ENCODE peak calls at places on chromosome 4, in four cellular contexts. E is aorta, K is ovary, P is pancreas. G is an unnamed sample.
A peak's percentile ranks its signal among the peaks of the same experiment; 100 is the strongest.

GRCh38 chr4:124095596-124095995 is 616.9 kb downstream of the ANKRD50 start:
- DNase-seq in E (no peak), K (no peak), P (no peak), G (no peak)

GRCh38 chr4:3361406-3361805 is 68.6 kb downstream of the RGS12 start:
- DNase-seq in E (no peak), K (no peak), P (no peak), G (no peak)

GRCh38 chr4:866068-866760 is 40.3 kb upstream of the CPLX1 start:
- DNase-seq in E (no peak), K (no peak), P (no peak), G (no peak)

GRCh38 chr4:38873290-38873949 is 5.8 kb downstream of the FAM114A1 start:
- DNase-seq in E (no peak), K (no peak), P (no peak), G (no peak)

GRCh38 chr4:106869551-106869950 is 166.6 kb downstream of the DKK2 start:
- DNase-seq in E (no peak), K (no peak), P (no peak), G (no peak)

GRCh38 chr4:73729534-73730165 is 10.7 kb upstream of the CXCL8 start:
- DNase-seq in E (peak; percentile 77), K (peak; percentile 20), P (no peak), G (peak; percentile 68)

GRCh38 chr4:84870398-84871163 is 95.9 kb downstream of the WDFY3 start:
- DNase-seq in E (no peak), K (no peak), P (no peak), G (no peak)

GRCh38 chr4:9812530-9813340 is 31.3 kb downstream of the DRD5 start:
- DNase-seq in E (no peak), K (no peak), P (no peak), G (no peak)

GRCh38 chr4:149264093-149264733 is 551.4 kb downstream of the IQCM start:
- DNase-seq in E (no peak), K (no peak), P (no peak), G (peak; percentile 17)

GRCh38 chr4:76947369-76947768 is 2.2 kb upstream of the SEPTIN11 start:
- DNase-seq in E (no peak), K (no peak), P (no peak), G (no peak)

GRCh38 chr4:153082322-153083301 is 121.6 kb upstream of the TRIM2 start:
- DNase-seq in E (no peak), K (no peak), P (no peak), G (no peak)

GRCh38 chr4:65592089-65592488 is 78.2 kb downstream of the EPHA5 start:
- DNase-seq in E (no peak), K (no peak), P (no peak), G (peak; percentile 3)

GRCh38 chr4:159248383-159249178 is 145.7 kb downstream of the RAPGEF2 start:
- DNase-seq in E (no peak), K (no peak), P (no peak), G (no peak)

GRCh38 chr4:169314906-169315305 is 44.1 kb upstream of the SH3RF1 start:
- DNase-seq in E (peak; percentile 63), K (peak; percentile 68), P (peak; percentile 93), G (peak; percentile 93)
- H3K4me3 ChIP-seq in E (no peak overlapping the region), K (no peak overlapping the region), P (no peak overlapping the region), G (no peak overlapping the region)

GRCh38 chr4:116018831-116019230 is 905.4 kb upstream of the NDST4 start:
- DNase-seq in E (no peak), K (no peak), P (no peak), G (no peak)
- H3K9me3 ChIP-seq in E (peaks cover 13% of the 10 kb centered on the region), K (no peaks in the 10 kb centered on the region), P (no peaks in the 10 kb centered on the region), G (no peaks in the 10 kb centered on the region)

GRCh38 chr4:121392426-121393086 is 11.7 kb upstream of the QRFPR start:
- DNase-seq in E (no peak), K (no peak), P (no peak), G (no peak)
- H3K27ac ChIP-seq in E (no peak overlapping the region), K (no peak overlapping the region), P (no peak overlapping the region), G (no peak overlapping the region)

DNA sequence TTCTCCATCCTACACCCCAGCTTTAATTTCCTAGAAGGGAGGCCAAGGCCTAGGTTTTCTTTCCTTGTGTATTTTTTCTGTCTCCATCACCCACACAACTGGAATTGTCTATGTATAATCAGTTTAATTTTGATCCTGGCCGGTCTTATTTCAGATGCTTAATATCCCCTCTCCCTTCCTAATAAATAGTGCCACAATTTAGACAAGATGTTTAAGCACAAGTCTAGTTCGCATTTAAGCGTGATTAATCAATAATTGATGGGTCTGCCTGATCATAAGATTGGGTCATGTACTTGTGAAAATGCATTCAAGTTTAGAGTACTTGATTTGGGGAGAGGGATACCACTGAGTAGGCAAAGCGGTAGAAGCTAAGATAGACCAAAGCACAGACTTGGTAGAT is 2.4 kb downstream of the BMP2K start:
- DNase-seq in E (no peak), K (no peak), P (no peak), G (no peak)
- H3K4me3 ChIP-seq in E (no peak overlapping the region), K (no peak overlapping the region), P (peak overlapping the region; percentile 73), G (no peak overlapping the region)

GRCh38 chr4:47617607-47618006 is 132.5 kb downstream of the ATP10D start:
- DNase-seq in E (no peak), K (no peak), P (no peak), G (no peak)

GRCh38 chr4:47606482-47606881 is 121.4 kb downstream of the ATP10D start:
- DNase-seq in E (no peak), K (no peak), P (no peak), G (no peak)

GRCh38 chr4:47615385-47615784 is 130.3 kb downstream of the ATP10D start:
- DNase-seq in E (no peak), K (no peak), P (no peak), G (no peak)

DNA sequence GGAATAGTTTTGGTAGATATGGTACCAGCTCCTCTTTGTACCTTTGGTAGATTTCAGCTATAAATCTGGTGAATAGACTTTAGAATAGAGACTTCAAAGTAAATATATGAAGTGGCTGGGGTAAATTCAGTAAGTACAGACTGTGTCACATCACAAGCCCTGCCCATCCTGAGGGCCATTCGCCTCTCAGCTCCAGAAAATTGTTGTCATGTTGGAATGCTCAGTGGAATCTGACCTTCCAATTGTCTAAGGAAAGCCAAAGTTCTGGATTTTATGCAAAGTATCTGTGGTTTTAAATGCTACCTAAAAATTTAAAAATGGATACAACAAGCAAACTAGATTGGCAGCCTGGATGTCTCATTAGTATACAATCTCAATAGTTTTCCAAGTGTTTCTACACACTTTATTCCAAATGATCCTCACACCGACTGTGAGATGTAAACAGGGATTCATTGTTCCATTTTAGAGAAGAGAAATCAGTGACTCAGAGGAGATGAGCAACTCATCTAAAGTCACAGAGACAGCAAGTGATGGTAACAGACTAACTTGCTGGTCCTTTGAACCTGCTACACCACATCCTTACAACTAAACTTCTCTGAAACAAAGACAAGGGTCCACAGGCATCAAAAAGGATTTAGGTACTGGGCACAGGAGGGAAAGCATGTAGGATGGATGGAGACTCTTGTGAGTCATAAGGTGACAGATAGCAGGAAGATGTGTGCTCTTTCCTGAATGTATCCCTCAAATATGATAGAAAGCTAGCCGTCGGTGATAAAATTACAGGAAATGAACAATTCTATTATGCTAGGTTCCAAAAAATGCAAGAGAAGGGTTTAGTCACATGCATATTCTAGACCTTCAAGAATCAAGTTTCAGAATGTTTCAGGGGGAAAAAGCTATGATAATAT is 127.3 kb downstream of the ATP10D start:
- DNase-seq in E (no peak), K (no peak), P (no peak), G (no peak)
- H3K9me3 ChIP-seq in E (peaks cover 2% of the 10 kb centered on the region), K (no peaks in the 10 kb centered on the region), P (no peaks in the 10 kb centered on the region), G (no peaks in the 10 kb centered on the region)

GRCh38 chr4:168876106-168876505 is 133.9 kb downstream of the CBR4 start:
- DNase-seq in E (no peak), K (no peak), P (no peak), G (no peak)

GRCh38 chr4:168877779-168878491 is 132.1 kb downstream of the CBR4 start:
- DNase-seq in E (peak; percentile 74), K (no peak), P (peak; percentile 83), G (peak; percentile 21)

GRCh38 chr4:168879178-168879577 is 130.9 kb downstream of the CBR4 start:
- DNase-seq in E (no peak), K (no peak), P (no peak), G (no peak)

GRCh38 chr4:168880087-168880675 is 129.9 kb downstream of the CBR4 start:
- DNase-seq in E (no peak), K (no peak), P (no peak), G (no peak)

GRCh38 chr4:168877407-168877778 is 132.7 kb downstream of the CBR4 start:
- DNase-seq in E (no peak), K (no peak), P (no peak), G (no peak)
- H3K27ac ChIP-seq in E (peak overlapping the region; percentile 91), K (no peak overlapping the region), P (peak overlapping the region; percentile 62), G (peak overlapping the region; percentile 67)

DNA sequence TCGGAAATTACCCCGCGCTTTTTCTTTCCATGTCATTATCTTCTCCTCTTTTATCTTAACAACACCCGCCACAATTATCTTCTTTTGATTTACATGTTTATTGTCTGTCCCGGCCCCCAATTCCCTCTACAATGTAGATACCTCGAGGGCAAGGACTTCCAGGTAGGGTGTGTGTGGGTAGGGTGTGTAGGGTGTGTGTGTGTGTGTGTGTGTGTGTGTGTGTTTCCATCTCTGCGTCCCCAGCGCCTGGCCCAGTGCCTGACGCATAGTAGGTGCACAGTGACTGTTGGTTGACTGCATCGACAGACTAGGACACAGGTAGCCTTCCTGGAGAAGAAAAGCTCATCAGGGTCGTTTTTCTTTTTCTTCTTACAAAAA is 103.1 kb downstream of the UCHL1 start:
- DNase-seq in E (no peak), K (no peak), P (no peak), G (no peak)
- H3K4me3 ChIP-seq in E (peak overlapping the region; percentile 86), K (peak overlapping the region; percentile 61), P (peak overlapping the region; percentile 75), G (peak overlapping the region; percentile 65)

GRCh38 chr4:116015549-116015948 is 902.1 kb upstream of the NDST4 start:
- DNase-seq in E (no peak), K (no peak), P (no peak), G (no peak)
- H3K9me3 ChIP-seq in E (peaks cover 13% of the 10 kb centered on the region), K (no peaks in the 10 kb centered on the region), P (no peaks in the 10 kb centered on the region), G (no peaks in the 10 kb centered on the region)

G was measured in thyroid gland.